ENCODE peak calls at places on chromosomes 4 and X, in five cellular contexts. W is NCI-H446 treated with DMSO at 0.1 percent for 48 hours, G is lung, I is NCI-H82, L is hippocampal formation. V is an unnamed sample.

GRCh38 chr4:62119195-62119594 is 919.1 kb downstream of the ADGRL3 start:
- DNase-seq in W (no peak), G (no peak), I (peak), L (no peak), V (peak)

GRCh38 chr4:54741161-54741560 is 83.4 kb downstream of the KIT start:
- DNase-seq in W (no peak), G (no peak), I (no peak), L (peak), V (no peak)

GRCh38 chr4:3439391-3439790 is 2.4 kb upstream of the HGFAC start:
- DNase-seq in W (no peak), G (no peak), I (no peak), L (no peak), V (no peak)

GRCh38 chr4:102454981-102455690 is 46.0 kb upstream of the NFKB1 start:
- DNase-seq in W (no peak), G (no peak), I (no peak), L (no peak), V (no peak)

GRCh38 chr4:3488791-3489190 is 25.7 kb downstream of the DOK7 start:
- DNase-seq in W (no peak), G (no peak), I (no peak), L (no peak), V (no peak)

GRCh38 chr4:1958276-1959103 is 50.3 kb downstream of the NELFA start:
- DNase-seq in W (no peak), G (no peak), I (no peak), L (no peak), V (no peak)

GRCh38 chr4:61468091-61468720 is 268.1 kb downstream of the ADGRL3 start:
- DNase-seq in W (no peak), G (no peak), I (no peak), L (no peak), V (no peak)

GRCh38 chrX:21398424-21398823 is 24.2 kb downstream of the CNKSR2 start:
- DNase-seq in W (no peak), G (no peak), I (peak), L (no peak), V (no peak)

GRCh38 chr4:140684314-140684713 is 71.9 kb downstream of the TBC1D9 start:
- DNase-seq in W (no peak), G (no peak), I (no peak), L (no peak), V (no peak)

GRCh38 chrX:50852524-50852923 is 38.5 kb upstream of the SHROOM4 start:
- DNase-seq in W (no peak), G (no peak), I (no peak), L (no peak), V (no peak)

GRCh38 chrX:39301041-39301440 is 499.8 kb downstream of the MID1IP1 start:
- DNase-seq in W (peak), G (no peak), I (peak), L (no peak), V (peak)

GRCh38 chr4:25856756-25857155 is 6.0 kb downstream of the SEL1L3 start:
- DNase-seq in W (no peak), G (no peak), I (no peak), L (no peak), V (no peak)

GRCh38 chr4:37601527-37601926 is 84.6 kb downstream of the RELL1 start:
- DNase-seq in W (no peak), G (no peak), I (no peak), L (no peak), V (no peak)

GRCh38 chr4:110867981-110868380 is 245.1 kb upstream of the PITX2 start:
- DNase-seq in W (no peak), G (no peak), I (no peak), L (no peak), V (no peak)

GRCh38 chrX:105167233-105167632 is 53.3 kb downstream of the TEX13A start:
- DNase-seq in W (no peak), G (no peak), I (no peak), L (no peak), V (no peak)